ENCODE peak calls at places on chromosomes 2 and 18, in ten cellular contexts. R is ovary, T is spleen, C is transverse colon, N is left ventricle myocardium inferior, K is right lobe of liver, O is PC-9, Q is heart right ventricle, J is fibroblast of lung, A is IMR-90. V is an unnamed sample.

GRCh38 chr2:157848242-157848641 is 27.9 kb downstream of the ACVR1 start:
- DNase-seq in R (no peak), T (no peak), C (no peak), N (no peak), K (no peak), O (no peak), Q (no peak), J (no peak), A (no peak), V (no peak)

GRCh38 chr2:210461401-210461800 is 15.2 kb downstream of the LANCL1 start:
- DNase-seq in R (no peak), T (no peak), C (no peak), N (no peak), K (no peak), O (no peak), Q (no peak), J (no peak), A (no peak), V (no peak)

GRCh38 chr2:225270861-225271260 is 128.6 kb upstream of the NYAP2 start:
- DNase-seq in R (no peak), T (no peak), C (no peak), N (no peak), K (no peak), O (peak; percentile 55), Q (no peak), J (peak; percentile 71), A (peak; percentile 53), V (no peak)

GRCh38 chr2:104804148-104804890 is 49.6 kb upstream of the POU3F3 start:
- DNase-seq in R (no peak), T (no peak), C (no peak), N (no peak), K (no peak), O (no peak), Q (no peak), J (no peak), A (no peak), V (no peak)

GRCh38 chr2:185375731-185376130 is 362.9 kb upstream of the FSIP2 start:
- DNase-seq in R (no peak), T (no peak), C (no peak), N (no peak), K (no peak), O (no peak), Q (no peak), J (no peak), A (no peak), V (no peak)

GRCh38 chr2:216283038-216283900 is 89.0 kb downstream of the MARCHF4 start:
- DNase-seq in R (no peak), T (no peak), C (no peak), N (no peak), K (no peak), O (no peak), Q (no peak), J (no peak), A (no peak), V (no peak)

GRCh38 chr18:48542513-48543181 is 3.8 kb downstream of the CTIF start:
- DNase-seq in R (no peak), T (no peak), C (no peak), N (no peak), K (no peak), O (peak; percentile 72), Q (no peak), J (no peak), A (no peak), V (peak; percentile 35)

GRCh38 chr2:33681333-33681732 is 82.2 kb upstream of the FAM98A start:
- DNase-seq in R (no peak), T (no peak), C (no peak), N (no peak), K (no peak), O (no peak), Q (no peak), J (peak; percentile 18), A (peak; percentile 7), V (no peak)

GRCh38 chr2:231152800-231153557 is 28.1 kb upstream of the HTR2B start:
- DNase-seq in R (peak; percentile 42), T (no peak), C (no peak), N (no peak), K (no peak), O (no peak), Q (no peak), J (peak; percentile 83), A (peak; percentile 86), V (no peak)

GRCh38 chr2:37020887-37021796 is 54.8 kb upstream of the STRN start:
- DNase-seq in R (no peak), T (no peak), C (no peak), N (no peak), K (no peak), O (no peak), Q (no peak), J (peak; percentile 6), A (peak; percentile 39), V (no peak)

GRCh38 chr18:30444544-30444943 is 598.0 kb downstream of the DSC3 start:
- DNase-seq in R (no peak), T (no peak), C (no peak), N (no peak), K (no peak), O (no peak), Q (no peak), J (no peak), A (no peak), V (no peak)

GRCh38 chr2:207896525-207897295 is 127.0 kb upstream of the FZD5 start:
- DNase-seq in R (no peak), T (no peak), C (peak; percentile 30), N (no peak), K (no peak), O (no peak), Q (no peak), J (no peak), A (no peak), V (no peak)
- TF ChIP-seq CTCF in R (no peak), T (no peak), C (peak; percentile 21), N (peak; percentile 16), K (peak; percentile 19), O (no peak), Q (no peak), J (no peak), A (no peak), V (no peak)

GRCh38 chr2:172096661-172097547 is 5.8 kb downstream of the DLX2 start:
- DNase-seq in R (no peak), T (no peak), C (no peak), N (no peak), K (no peak), O (peak; percentile 44), Q (no peak), J (peak; percentile 56), A (peak; percentile 39), V (no peak)
- H3K4me1 ChIP-seq in R (peaks cover 17% of the 10 kb centered on the region), T (peaks cover 72% of the 10 kb centered on the region), C (peaks cover 64% of the 10 kb centered on the region), N (peaks cover 71% of the 10 kb centered on the region), K (peaks cover 9% of the 10 kb centered on the region), O (peaks cover 46% of the 10 kb centered on the region), Q (peaks cover 74% of the 10 kb centered on the region), J (peaks cover 16% of the 10 kb centered on the region), A (peaks cover 13% of the 10 kb centered on the region), V (peaks cover 8% of the 10 kb centered on the region)

DNA sequence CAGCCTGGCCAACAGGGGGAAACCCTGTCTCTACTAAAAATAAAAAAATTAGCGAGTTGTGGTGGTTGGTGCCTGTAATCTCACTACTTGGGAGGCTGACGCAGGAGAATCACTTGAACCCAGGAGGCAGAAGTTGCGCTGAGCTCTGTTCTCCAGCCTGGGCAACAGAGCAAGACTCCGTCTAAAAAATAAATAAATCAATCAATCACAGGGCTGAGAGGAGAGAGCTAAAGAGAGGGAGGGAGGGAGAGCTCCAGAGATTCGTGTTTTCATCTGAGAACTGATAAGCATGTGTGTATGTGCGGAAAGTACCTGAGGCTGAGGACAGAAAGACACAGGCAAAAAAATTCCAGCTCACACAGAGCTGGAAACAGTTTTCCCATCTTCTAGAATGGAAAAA is 37.2 kb upstream of the DYNC2LI1 start:
- DNase-seq in R (no peak), T (no peak), C (no peak), N (no peak), K (no peak), O (no peak), Q (no peak), J (no peak), A (no peak), V (no peak)
- H3K27ac ChIP-seq in R (no peak overlapping the region), T (no peak overlapping the region), C (no peak overlapping the region), N (no peak overlapping the region), K (no peak overlapping the region), O (no peak overlapping the region), Q (no peak overlapping the region), J (no peak overlapping the region), A (no peak overlapping the region), V (no peak overlapping the region)

GRCh38 chr2:97748397-97748796 is 35.0 kb downstream of the ZAP70 start:
- DNase-seq in R (no peak), T (peak; percentile 79), C (peak; percentile 37), N (peak; percentile 47), K (no peak), O (no peak), Q (peak; percentile 49), J (no peak), A (no peak), V (no peak)
- TF ChIP-seq CTCF in R (no peak), T (peak; percentile 35), C (peak; percentile 8), N (peak; percentile 64), K (peak; percentile 19), O (peak; percentile 40), Q (peak; percentile 53), J (no peak), A (no peak), V (no peak)

GRCh38 chr2:75224636-75225094 is 25.3 kb upstream of the TACR1 start:
- DNase-seq in R (no peak), T (no peak), C (no peak), N (no peak), K (no peak), O (no peak), Q (no peak), J (no peak), A (peak; percentile 10), V (no peak)

GRCh38 chr2:75221872-75222271 is 22.6 kb upstream of the TACR1 start:
- DNase-seq in R (no peak), T (no peak), C (no peak), N (no peak), K (no peak), O (no peak), Q (no peak), J (peak; percentile 86), A (peak; percentile 89), V (no peak)

GRCh38 chr2:75226099-75226498 is 26.8 kb upstream of the TACR1 start:
- DNase-seq in R (no peak), T (no peak), C (no peak), N (no peak), K (no peak), O (no peak), Q (no peak), J (no peak), A (no peak), V (no peak)

GRCh38 chr2:75222527-75222926 is 23.2 kb upstream of the TACR1 start:
- DNase-seq in R (no peak), T (no peak), C (no peak), N (no peak), K (no peak), O (no peak), Q (no peak), J (no peak), A (no peak), V (no peak)

GRCh38 chr2:75226617-75227016 is 27.3 kb upstream of the TACR1 start:
- DNase-seq in R (no peak), T (no peak), C (no peak), N (no peak), K (no peak), O (no peak), Q (no peak), J (no peak), A (no peak), V (no peak)
- H3K4me1 ChIP-seq in R (no peaks in the 10 kb centered on the region), T (no peaks in the 10 kb centered on the region), C (no peaks in the 10 kb centered on the region), N (no peaks in the 10 kb centered on the region), K (no peaks in the 10 kb centered on the region), O (no peaks in the 10 kb centered on the region), Q (no peaks in the 10 kb centered on the region), J (peaks cover 8% of the 10 kb centered on the region), A (peaks cover 6% of the 10 kb centered on the region), V (no peaks in the 10 kb centered on the region)

V was measured in pancreas.